ENCODE peak calls at places on chromosomes 7 and 10, in five cellular contexts. One of them, this sample, is unnamed. For H4K20me1, the result is how much of the 10 kb centered on the place peaks cover.

GRCh38 chr7:24143547-24143946 is 140.4 kb upstream of the NPY start:
- DNase-seq in GM12878: no peak
- DNase-seq in IMR-90: no peak
- DNase-seq in H1: no peak
- DNase-seq in K562: no peak
- DNase-seq in this sample: no peak

GRCh38 chr7:152351168-152351567 is 84.6 kb downstream of the KMT2C start:
- DNase-seq in GM12878: no peak
- DNase-seq in IMR-90: peak
- DNase-seq in H1: no peak
- DNase-seq in K562: no peak
- DNase-seq in this sample: no peak

GRCh38 chr7:39811161-39811614 is 138.9 kb upstream of the CDK13 start:
- DNase-seq in GM12878: no peak
- DNase-seq in IMR-90: peak
- DNase-seq in H1: no peak
- DNase-seq in K562: peak
- DNase-seq in this sample: no peak

GRCh38 chr10:127300868-127301321 is 104.5 kb upstream of the INSYN2A start:
- DNase-seq in GM12878: no peak
- DNase-seq in IMR-90: no peak
- DNase-seq in H1: no peak
- DNase-seq in K562: no peak
- DNase-seq in this sample: no peak

GRCh38 chr10:81177651-81178244 is 640.0 kb downstream of the SH2D4B start:
- DNase-seq in GM12878: no peak
- DNase-seq in IMR-90: no peak
- DNase-seq in H1: no peak
- DNase-seq in K562: no peak
- DNase-seq in this sample: no peak

GRCh38 chr10:1687606-1688005 is 49.7 kb downstream of the ADARB2 start:
- DNase-seq in GM12878: no peak
- DNase-seq in IMR-90: no peak
- DNase-seq in H1: no peak
- DNase-seq in K562: no peak
- DNase-seq in this sample: no peak

GRCh38 chr7:30594055-30594539 is 581 bp upstream of the GARS1 start:
- DNase-seq in GM12878: peak
- DNase-seq in IMR-90: peak
- DNase-seq in H1: peak
- DNase-seq in K562: peak
- DNase-seq in this sample: no peak

GRCh38 chr7:136868496-136869005 is at the start of gene CHRM2:
- DNase-seq in GM12878: no peak
- DNase-seq in IMR-90: peak
- DNase-seq in H1: peak
- DNase-seq in K562: no peak
- DNase-seq in this sample: no peak

GRCh38 chr10:99964791-99965190 is 45.0 kb downstream of the DNMBP start:
- DNase-seq in GM12878: no peak
- DNase-seq in IMR-90: peak
- DNase-seq in H1: no peak
- DNase-seq in K562: no peak
- DNase-seq in this sample: peak

GRCh38 chr7:77903597-77903996 is 105.0 kb downstream of the PHTF2 start:
- DNase-seq in GM12878: no peak
- DNase-seq in IMR-90: peak
- DNase-seq in H1: no peak
- DNase-seq in K562: peak
- DNase-seq in this sample: no peak

GRCh38 chr7:92767427-92767826 is 68.9 kb downstream of the CDK6 start:
- DNase-seq in GM12878: no peak
- DNase-seq in IMR-90: peak
- DNase-seq in H1: no peak
- DNase-seq in K562: no peak
- DNase-seq in this sample: peak

GRCh38 chr10:106336874-106337273 is 827.6 kb downstream of the SORCS1 start:
- DNase-seq in GM12878: no peak
- DNase-seq in IMR-90: no peak
- DNase-seq in H1: no peak
- DNase-seq in K562: no peak
- DNase-seq in this sample: no peak

GRCh38 chr10:48700071-48700470 is 15.4 kb downstream of the WDFY4 start:
- DNase-seq in GM12878: no peak
- DNase-seq in IMR-90: no peak
- DNase-seq in H1: peak
- DNase-seq in K562: no peak
- DNase-seq in this sample: no peak

GRCh38 chr7:20562461-20562860 is 53.0 kb upstream of the ABCB5 start:
- DNase-seq in GM12878: no peak
- DNase-seq in IMR-90: no peak
- DNase-seq in H1: no peak
- DNase-seq in K562: no peak
- DNase-seq in this sample: peak

GRCh38 chr7:138243430-138243829 is 167.2 kb downstream of the AKR1D1 start:
- DNase-seq in GM12878: no peak
- DNase-seq in IMR-90: no peak
- DNase-seq in H1: peak
- DNase-seq in K562: peak
- DNase-seq in this sample: no peak

GRCh38 chr10:110650265-110650668 is 6.1 kb downstream of the RBM20 start:
- DNase-seq in GM12878: no peak
- DNase-seq in IMR-90: no peak
- DNase-seq in H1: no peak
- DNase-seq in K562: no peak
- DNase-seq in this sample: no peak

GRCh38 chr10:51964630-51965029 is 265.2 kb upstream of the CSTF2T start:
- DNase-seq in GM12878: no peak
- DNase-seq in IMR-90: peak
- DNase-seq in H1: no peak
- DNase-seq in K562: no peak
- DNase-seq in this sample: no peak

GRCh38 chr10:93281367-93281720 is 200.8 kb downstream of the MYOF start:
- DNase-seq in GM12878: no peak
- DNase-seq in IMR-90: no peak
- DNase-seq in H1: no peak
- DNase-seq in K562: no peak
- DNase-seq in this sample: no peak

GRCh38 chr10:24039897-24040296 is 169.0 kb upstream of the KIAA1217 start:
- DNase-seq in GM12878: no peak
- DNase-seq in IMR-90: no peak
- DNase-seq in H1: no peak
- DNase-seq in K562: no peak
- DNase-seq in this sample: no peak

GRCh38 chr7:33054261-33054964 is 8.2 kb downstream of the NT5C3A start:
- DNase-seq in GM12878: no peak
- DNase-seq in IMR-90: peak
- DNase-seq in H1: no peak
- DNase-seq in K562: peak
- DNase-seq in this sample: peak

GRCh38 chr10:52436664-52437063 is 122.6 kb downstream of the DKK1 start:
- DNase-seq in GM12878: no peak
- DNase-seq in IMR-90: peak
- DNase-seq in H1: no peak
- DNase-seq in K562: no peak
- DNase-seq in this sample: no peak

GRCh38 chr7:134528749-134529148 is 1.4 kb downstream of the AKR1B10 start:
- DNase-seq in GM12878: no peak
- DNase-seq in IMR-90: no peak
- DNase-seq in H1: no peak
- DNase-seq in K562: no peak
- DNase-seq in this sample: no peak
- TF ChIP-seq POLR2A in GM12878: no peak
- TF ChIP-seq POLR2A in IMR-90: no peak
- TF ChIP-seq POLR2A in H1: no peak
- TF ChIP-seq POLR2A in K562: no peak
- TF ChIP-seq POLR2A in this sample: no peak

DNA sequence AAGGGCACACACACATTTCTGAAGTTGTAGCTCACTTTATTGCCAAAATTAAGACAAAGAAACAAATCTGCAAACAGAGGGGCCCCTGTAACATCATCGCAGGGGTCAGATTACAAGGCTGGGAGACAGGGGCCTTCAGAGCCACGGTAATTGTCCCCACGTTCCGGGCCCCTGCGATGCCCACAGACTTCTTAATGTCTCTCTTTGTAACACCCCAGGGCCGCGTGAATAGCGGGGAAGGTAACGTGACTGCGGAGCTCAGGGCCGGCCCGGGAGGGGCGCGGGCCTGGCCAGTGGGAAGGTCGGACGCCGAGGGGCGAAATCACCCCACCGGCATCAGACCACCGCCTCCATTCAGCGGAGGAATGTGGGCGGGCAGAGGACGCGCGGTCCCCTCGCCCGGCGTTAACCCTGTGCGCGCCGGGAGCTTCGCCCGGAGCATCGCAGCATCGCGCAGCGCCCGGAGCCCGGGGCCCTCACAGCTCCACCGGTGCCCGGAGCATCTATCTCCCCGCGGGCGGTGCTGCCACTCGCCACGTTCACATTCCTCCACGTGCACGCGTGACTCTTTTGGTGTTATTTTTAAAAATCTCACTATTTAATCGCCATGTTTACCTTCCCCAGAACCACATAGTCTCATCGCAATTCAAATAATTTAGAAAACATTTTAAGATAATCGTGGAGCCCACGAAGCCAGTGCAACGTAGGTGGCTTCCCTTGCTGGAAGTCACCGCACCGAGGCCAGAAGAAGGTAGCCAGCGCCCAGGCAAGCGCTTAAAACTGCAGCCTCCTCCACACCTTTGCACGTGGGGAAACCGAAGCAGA is 22.0 kb downstream of the FGFBP3 start:
- DNase-seq in GM12878: no peak
- DNase-seq in IMR-90: no peak
- DNase-seq in H1: peak
- DNase-seq in K562: no peak
- DNase-seq in this sample: peak
- H3K9ac ChIP-seq in GM12878: no peak
- H3K9ac ChIP-seq in IMR-90: peak
- H3K9ac ChIP-seq in H1: peak
- H3K9ac ChIP-seq in K562: no peak
- H3K9ac ChIP-seq in this sample: peak

GRCh38 chr7:101941481-101942383 is 124.3 kb downstream of the CUX1 start:
- DNase-seq in GM12878: no peak
- DNase-seq in IMR-90: peak
- DNase-seq in H1: no peak
- DNase-seq in K562: peak
- DNase-seq in this sample: peak

GRCh38 chr7:101942603-101943210 is 125.3 kb downstream of the CUX1 start:
- DNase-seq in GM12878: no peak
- DNase-seq in IMR-90: no peak
- DNase-seq in H1: no peak
- DNase-seq in K562: no peak
- DNase-seq in this sample: no peak

GRCh38 chr7:101940151-101940550 is 122.7 kb downstream of the CUX1 start:
- DNase-seq in GM12878: no peak
- DNase-seq in IMR-90: no peak
- DNase-seq in H1: no peak
- DNase-seq in K562: no peak
- DNase-seq in this sample: no peak

GRCh38 chr7:101939136-101939695 is 121.8 kb downstream of the CUX1 start:
- DNase-seq in GM12878: no peak
- DNase-seq in IMR-90: no peak
- DNase-seq in H1: no peak
- DNase-seq in K562: no peak
- DNase-seq in this sample: no peak

DNA sequence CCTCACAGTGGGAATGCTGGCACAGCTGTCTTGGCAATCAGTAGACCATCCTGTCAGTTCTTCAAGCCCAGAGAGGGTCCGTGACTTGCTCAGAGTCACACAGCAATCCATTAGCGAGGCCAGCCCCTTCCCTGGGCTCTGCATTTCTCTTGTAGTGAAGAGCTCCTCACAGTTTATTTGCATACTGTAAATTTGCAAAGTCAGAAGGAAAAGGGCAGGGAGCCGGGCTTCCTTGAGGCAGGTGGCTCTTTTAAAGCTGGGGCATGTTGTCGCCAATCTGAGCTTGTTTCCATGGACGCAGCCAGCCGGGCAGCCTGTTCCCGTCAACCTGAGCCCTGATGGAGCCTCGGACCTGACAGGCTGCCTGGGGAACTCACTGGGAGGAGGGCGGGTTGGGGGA is 123.4 kb downstream of the CUX1 start:
- DNase-seq in GM12878: no peak
- DNase-seq in IMR-90: no peak
- DNase-seq in H1: peak
- DNase-seq in K562: no peak
- DNase-seq in this sample: no peak
- H4K20me1 ChIP-seq in GM12878: under half
- H4K20me1 ChIP-seq in IMR-90: under half
- H4K20me1 ChIP-seq in H1: under half
- H4K20me1 ChIP-seq in K562: under half
- H4K20me1 ChIP-seq in this sample: under half

GRCh38 chr7:143286522-143286890 is 1.6 kb upstream of the CASP2 start:
- DNase-seq in GM12878: no peak
- DNase-seq in IMR-90: no peak
- DNase-seq in H1: no peak
- DNase-seq in K562: peak
- DNase-seq in this sample: no peak

GRCh38 chr7:143288836-143289235 is 685 bp downstream of the CASP2 start:
- DNase-seq in GM12878: no peak
- DNase-seq in IMR-90: peak
- DNase-seq in H1: no peak
- DNase-seq in K562: peak
- DNase-seq in this sample: peak

GRCh38 chr7:143289421-143289820 is 1.3 kb downstream of the CASP2 start:
- DNase-seq in GM12878: no peak
- DNase-seq in IMR-90: peak
- DNase-seq in H1: no peak
- DNase-seq in K562: no peak
- DNase-seq in this sample: no peak

GRCh38 chr7:143287321-143287934 is 723 bp upstream of the CASP2 start:
- DNase-seq in GM12878: no peak
- DNase-seq in IMR-90: no peak
- DNase-seq in H1: no peak
- DNase-seq in K562: no peak
- DNase-seq in this sample: no peak

DNA sequence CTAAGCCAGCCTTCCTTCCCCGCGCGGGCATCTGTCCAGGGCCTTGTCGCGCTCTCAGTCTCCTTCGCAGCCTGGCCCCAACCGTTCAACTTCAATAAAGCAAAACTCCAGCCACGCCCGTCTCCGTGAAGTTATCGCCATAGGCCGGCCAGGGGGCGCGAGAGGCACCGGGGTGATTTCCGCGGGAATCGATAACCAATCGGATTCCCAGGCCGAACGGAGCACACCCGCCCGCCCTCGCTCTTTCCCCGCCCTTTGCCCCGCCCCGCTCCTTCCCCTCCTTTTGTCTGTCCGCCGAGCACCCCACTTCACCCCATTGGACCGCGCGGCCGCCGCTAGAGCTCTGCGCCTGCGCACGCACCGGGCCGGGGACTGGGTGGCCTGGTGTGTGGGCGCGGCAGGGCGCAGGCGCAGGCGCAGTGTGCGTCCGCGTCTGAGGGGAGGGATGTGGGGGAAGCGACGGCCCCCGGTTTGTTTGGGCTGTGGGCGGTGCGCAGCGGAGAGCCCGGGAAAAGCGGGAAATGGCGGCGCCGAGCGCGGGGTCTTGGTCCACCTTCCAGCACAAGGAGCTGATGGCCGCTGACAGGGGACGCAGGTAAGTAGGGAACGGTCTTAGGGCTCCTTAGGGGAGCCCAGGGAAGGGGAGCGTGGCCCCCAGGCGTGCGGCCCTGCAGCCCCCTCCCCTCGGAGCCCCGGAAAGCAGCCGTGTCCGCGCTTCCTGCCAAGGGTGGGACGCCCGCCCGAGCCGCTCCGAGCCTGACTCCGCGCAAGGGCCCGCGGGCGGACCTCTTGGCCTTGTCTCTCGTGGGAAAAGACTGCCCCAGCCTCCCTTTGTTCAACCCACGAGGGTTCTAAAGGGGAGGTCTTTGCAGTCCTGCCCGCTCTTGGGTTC is at the start of gene CASP2:
- DNase-seq in GM12878: peak
- DNase-seq in IMR-90: peak
- DNase-seq in H1: peak
- DNase-seq in K562: peak
- DNase-seq in this sample: peak
- TF ChIP-seq POLR2A in GM12878: peak
- TF ChIP-seq POLR2A in IMR-90: peak
- TF ChIP-seq POLR2A in H1: peak
- TF ChIP-seq POLR2A in K562: peak
- TF ChIP-seq POLR2A in this sample: peak

This sample was measured in endothelial cell of umbilical vein.